ENCODE peak calls at places on chromosomes 12 and 14, in seven cellular contexts. Q is activated T-helper 1 cell treated with anti-CD3 and anti-CD28 coated beads, Interleukin-2, amount 50 U/mL, for 16 hours; H is HT1080; Y is RPMI7951; T is hypothalamus; U is pancreas; B is stimulated activated CD8-positive, alpha-beta memory T cell treated with anti-CD3 and anti-CD28 coated beads, Interleukin-15, amount 100 ng/mL, for 24 hours. X is an unnamed sample.

GRCh38 chr14:60722836-60723217 is 1.3 kb downstream of the SIX4 start:
- DNase-seq in H (peak), B (no peak), Y (no peak), T (no peak), Q (no peak), U (peak), X (peak)

GRCh38 chr12:47221256-47222023 is 141.7 kb upstream of the AMIGO2 start:
- DNase-seq in Y (no peak), H (no peak), T (no peak), Q (no peak), B (no peak), U (no peak), X (no peak)

GRCh38 chr12:13474381-13474780 is 277.9 kb downstream of the EMP1 start:
- DNase-seq in B (no peak), Y (no peak), U (no peak), Q (no peak), H (no peak), T (no peak), X (no peak)

GRCh38 chr14:100536141-100536540 is 51.1 kb downstream of the BEGAIN start:
- DNase-seq in B (no peak), Q (no peak), Y (no peak), H (no peak), U (no peak), T (no peak), X (no peak)

GRCh38 chr14:84646791-84647500 is 883.0 kb upstream of the FLRT2 start:
- DNase-seq in B (no peak), Y (no peak), H (peak), T (no peak), Q (no peak), U (no peak), X (no peak)

GRCh38 chr12:128971802-128972201 is 118.5 kb downstream of the GLT1D1 start:
- DNase-seq in H (no peak), Y (no peak), Q (no peak), T (no peak), B (no peak), U (no peak), X (peak)

GRCh38 chr14:21498540-21499526 is 12.3 kb downstream of the METTL3 start:
- DNase-seq in Y (peak), T (no peak), U (no peak), B (no peak), Q (no peak), H (peak), X (peak)

GRCh38 chr12:79818856-79819255 is 116.0 kb downstream of the PPP1R12A start:
- DNase-seq in B (no peak), Y (peak), U (no peak), H (no peak), T (no peak), Q (no peak), X (no peak)

GRCh38 chr14:23183479-23183878 is at the start of gene SLC7A8:
- DNase-seq in T (peak), H (no peak), Q (no peak), B (no peak), U (no peak), Y (no peak), X (peak)

GRCh38 chr12:59595557-59596231 is at the start of gene SLC16A7:
- DNase-seq in Q (peak), Y (peak), T (peak), B (peak), U (peak), H (no peak), X (peak)

GRCh38 chr12:124567035-124567672 is at the start of gene NCOR2:
- DNase-seq in Y (no peak), U (peak), H (no peak), T (no peak), Q (no peak), B (peak), X (peak)

GRCh38 chr14:89268514-89268913 is 148.5 kb downstream of the FOXN3 start:
- DNase-seq in H (no peak), Q (no peak), U (no peak), T (no peak), Y (no peak), B (no peak), X (no peak)

GRCh38 chr12:116360579-116361403 is 83.3 kb upstream of the MED13L start:
- DNase-seq in Q (no peak), Y (no peak), U (no peak), T (no peak), B (no peak), H (no peak), X (no peak)